ENCODE peak calls at places on chromosome 17, in four cellular contexts. One of them, this sample, is unnamed.

GRCh38 chr17:31313982-31314787 is at the start of gene EVI2B:
- DNase-seq in GM12878: peak
- DNase-seq in HepG2: no peak
- DNase-seq in K562: no peak
- DNase-seq in this sample: no peak

GRCh38 chr17:33716937-33717336 is 423.8 kb upstream of the ASIC2 start:
- DNase-seq in HepG2: no peak
- DNase-seq in K562: no peak
- DNase-seq in GM12878: no peak
- DNase-seq in this sample: no peak

GRCh38 chr17:50274142-50274944 is at the start of gene TMEM92:
- DNase-seq in HepG2: no peak
- DNase-seq in GM12878: no peak
- DNase-seq in K562: peak
- DNase-seq in this sample: peak

GRCh38 chr17:62110923-62111484 is 45.9 kb upstream of the MED13 start:
- DNase-seq in GM12878: no peak
- DNase-seq in K562: no peak
- DNase-seq in HepG2: no peak
- DNase-seq in this sample: no peak

GRCh38 chr17:37598145-37598544 is 11.1 kb downstream of the SYNRG start:
- DNase-seq in GM12878: no peak
- DNase-seq in K562: no peak
- DNase-seq in HepG2: no peak
- DNase-seq in this sample: no peak

GRCh38 chr17:42247734-42248133 is 28.5 kb downstream of the STAT5B start:
- DNase-seq in K562: no peak
- DNase-seq in HepG2: peak
- DNase-seq in GM12878: no peak
- DNase-seq in this sample: no peak

GRCh38 chr17:13410874-13411273 is 190.9 kb downstream of the HS3ST3A1 start:
- DNase-seq in HepG2: peak
- DNase-seq in GM12878: no peak
- DNase-seq in K562: no peak
- DNase-seq in this sample: no peak

GRCh38 chr17:6608321-6608720 is 32.2 kb downstream of the KIAA0753 start:
- DNase-seq in K562: no peak
- DNase-seq in HepG2: no peak
- DNase-seq in GM12878: no peak
- DNase-seq in this sample: no peak

GRCh38 chr17:39769974-39770587 is 32.3 kb downstream of the GRB7 start:
- DNase-seq in GM12878: peak
- DNase-seq in HepG2: peak
- DNase-seq in K562: no peak
- DNase-seq in this sample: no peak

GRCh38 chr17:65042911-65043310 is 13.6 kb downstream of the GNA13 start:
- DNase-seq in K562: no peak
- DNase-seq in HepG2: no peak
- DNase-seq in GM12878: no peak
- DNase-seq in this sample: no peak

GRCh38 chr17:78263063-78263735 is 31.8 kb downstream of the TMEM235 start:
- DNase-seq in GM12878: no peak
- DNase-seq in HepG2: peak
- DNase-seq in K562: peak
- DNase-seq in this sample: no peak

GRCh38 chr17:78184868-78185267 is 2.0 kb downstream of the TK1 start:
- DNase-seq in K562: no peak
- DNase-seq in HepG2: no peak
- DNase-seq in GM12878: no peak
- DNase-seq in this sample: no peak

GRCh38 chr17:65954148-65954449 is 237.8 kb downstream of the CEP112 start:
- DNase-seq in GM12878: no peak
- DNase-seq in K562: no peak
- DNase-seq in HepG2: no peak
- DNase-seq in this sample: no peak

GRCh38 chr17:36849871-36850348 is 87.4 kb upstream of the LHX1 start:
- DNase-seq in HepG2: no peak
- DNase-seq in GM12878: peak
- DNase-seq in K562: peak
- DNase-seq in this sample: peak

GRCh38 chr17:39668141-39668924 is at the start of gene PNMT:
- DNase-seq in GM12878: no peak
- DNase-seq in HepG2: peak
- DNase-seq in K562: peak
- DNase-seq in this sample: peak

GRCh38 chr17:61238455-61238933 is 161.1 kb upstream of the TBX2 start:
- DNase-seq in HepG2: no peak
- DNase-seq in K562: no peak
- DNase-seq in GM12878: no peak
- DNase-seq in this sample: peak

GRCh38 chr17:19573075-19573474 is 39.4 kb downstream of the SLC47A1 start:
- DNase-seq in GM12878: no peak
- DNase-seq in K562: no peak
- DNase-seq in HepG2: no peak
- DNase-seq in this sample: no peak

GRCh38 chr17:67680445-67681224 is 37.1 kb upstream of the NOL11 start:
- DNase-seq in HepG2: no peak
- DNase-seq in K562: no peak
- DNase-seq in GM12878: no peak
- DNase-seq in this sample: no peak

GRCh38 chr17:12342609-12343248 is 322.1 kb downstream of the MAP2K4 start:
- DNase-seq in K562: peak
- DNase-seq in GM12878: no peak
- DNase-seq in HepG2: no peak
- DNase-seq in this sample: peak

GRCh38 chr17:45246861-45247428 is 14.9 kb downstream of the SPATA32 start:
- DNase-seq in GM12878: no peak
- DNase-seq in K562: peak
- DNase-seq in HepG2: no peak
- DNase-seq in this sample: peak

GRCh38 chr17:74253036-74253435 is 21.0 kb upstream of the DNAI2 start:
- DNase-seq in K562: no peak
- DNase-seq in HepG2: no peak
- DNase-seq in GM12878: no peak
- DNase-seq in this sample: no peak

GRCh38 chr17:74251051-74251450 is 23.0 kb upstream of the DNAI2 start:
- DNase-seq in GM12878: no peak
- DNase-seq in HepG2: no peak
- DNase-seq in K562: no peak
- DNase-seq in this sample: no peak

GRCh38 chr17:74245818-74246204 is 28.2 kb upstream of the DNAI2 start:
- DNase-seq in K562: no peak
- DNase-seq in HepG2: no peak
- DNase-seq in GM12878: no peak
- DNase-seq in this sample: no peak

GRCh38 chr17:74252272-74252671 is 21.8 kb upstream of the DNAI2 start:
- DNase-seq in GM12878: no peak
- DNase-seq in HepG2: no peak
- DNase-seq in K562: no peak
- DNase-seq in this sample: no peak

DNA sequence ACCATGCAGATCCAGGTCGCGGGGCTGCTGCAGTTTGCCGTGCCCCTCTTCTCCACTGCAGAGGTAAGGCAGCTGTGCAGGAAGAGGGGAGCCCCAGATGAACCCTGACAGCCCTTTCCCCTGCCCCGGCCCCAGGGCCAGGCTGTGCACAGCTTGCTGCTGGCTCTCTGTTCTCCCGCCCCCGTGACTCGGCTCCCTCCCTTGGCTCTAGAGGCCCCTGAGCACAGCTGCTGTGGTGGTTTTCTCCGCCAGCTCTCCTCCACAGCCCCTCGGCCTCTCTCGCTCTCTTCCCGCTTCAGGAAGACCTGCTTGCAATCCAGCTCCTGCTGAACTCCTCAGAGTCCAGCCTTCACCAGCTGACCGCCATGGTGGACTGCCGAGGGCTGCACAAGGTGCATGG is 24.1 kb upstream of the DNAI2 start:
- DNase-seq in GM12878: no peak
- DNase-seq in K562: no peak
- DNase-seq in HepG2: no peak
- DNase-seq in this sample: no peak
- TF ChIP-seq TARDBP in GM12878: no peak
- TF ChIP-seq TARDBP in K562: no peak
- TF ChIP-seq TARDBP in HepG2: no peak
- TF ChIP-seq TARDBP in this sample: no peak

GRCh38 chr17:76548378-76549214 is 8.8 kb downstream of the PRCD start:
- DNase-seq in GM12878: no peak
- DNase-seq in HepG2: peak
- DNase-seq in K562: no peak
- DNase-seq in this sample: no peak
- TF ChIP-seq SP1 in GM12878: no peak
- TF ChIP-seq SP1 in HepG2: no peak
- TF ChIP-seq SP1 in K562: no peak
- TF ChIP-seq SP1 in this sample: no peak

DNA sequence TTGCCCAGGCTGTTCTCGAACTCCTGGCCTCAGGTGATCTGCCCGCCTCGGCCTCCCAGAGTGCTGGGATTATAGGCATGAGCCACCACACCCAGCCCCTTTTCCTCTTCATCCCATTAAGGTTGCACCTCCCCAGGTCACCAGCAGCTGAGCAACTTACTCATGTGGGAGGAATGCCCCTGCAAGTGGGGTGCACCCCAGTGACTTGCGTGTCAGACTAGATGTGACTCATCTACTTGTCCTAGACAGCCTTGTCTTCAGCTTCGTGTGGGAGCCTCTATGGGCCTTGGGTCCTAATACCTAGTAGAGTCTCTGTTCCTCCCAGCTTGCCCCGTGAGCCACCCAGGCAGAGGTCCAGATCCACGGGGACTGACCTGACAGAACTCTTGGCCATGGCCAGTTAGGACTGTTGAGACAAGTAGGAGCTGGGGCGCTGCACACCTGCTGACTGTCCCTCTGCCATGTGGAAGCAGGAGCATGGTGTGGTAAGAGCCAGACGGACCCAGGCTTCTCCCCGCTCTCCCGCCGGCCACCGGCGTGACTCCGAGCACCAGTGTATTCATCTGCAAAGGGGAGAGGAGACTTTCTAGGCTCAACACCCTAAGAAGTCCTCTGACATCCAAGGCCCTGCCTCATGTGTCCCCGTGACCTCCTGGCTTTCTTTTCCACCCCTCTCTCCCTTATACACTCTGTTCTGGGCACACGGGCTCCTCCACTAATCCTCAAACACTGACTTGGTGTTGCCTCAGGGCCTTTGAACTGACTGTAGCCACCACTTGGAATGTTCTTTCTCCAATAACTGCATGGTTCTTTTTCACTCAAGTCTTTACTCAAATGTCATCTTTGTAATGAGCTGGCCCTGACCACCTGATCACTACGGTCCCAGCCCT is 11.6 kb upstream of the CBX4 start:
- DNase-seq in GM12878: no peak
- DNase-seq in K562: peak
- DNase-seq in HepG2: no peak
- DNase-seq in this sample: no peak
- TF ChIP-seq TARDBP in GM12878: no peak
- TF ChIP-seq TARDBP in K562: no peak
- TF ChIP-seq TARDBP in HepG2: no peak
- TF ChIP-seq TARDBP in this sample: no peak

GRCh38 chr17:17511971-17512858 is 16.0 kb upstream of the RASD1 start:
- DNase-seq in K562: peak
- DNase-seq in HepG2: no peak
- DNase-seq in GM12878: no peak
- DNase-seq in this sample: no peak
- TF ChIP-seq SP1 in K562: no peak
- TF ChIP-seq SP1 in HepG2: no peak
- TF ChIP-seq SP1 in GM12878: no peak
- TF ChIP-seq SP1 in this sample: no peak

DNA sequence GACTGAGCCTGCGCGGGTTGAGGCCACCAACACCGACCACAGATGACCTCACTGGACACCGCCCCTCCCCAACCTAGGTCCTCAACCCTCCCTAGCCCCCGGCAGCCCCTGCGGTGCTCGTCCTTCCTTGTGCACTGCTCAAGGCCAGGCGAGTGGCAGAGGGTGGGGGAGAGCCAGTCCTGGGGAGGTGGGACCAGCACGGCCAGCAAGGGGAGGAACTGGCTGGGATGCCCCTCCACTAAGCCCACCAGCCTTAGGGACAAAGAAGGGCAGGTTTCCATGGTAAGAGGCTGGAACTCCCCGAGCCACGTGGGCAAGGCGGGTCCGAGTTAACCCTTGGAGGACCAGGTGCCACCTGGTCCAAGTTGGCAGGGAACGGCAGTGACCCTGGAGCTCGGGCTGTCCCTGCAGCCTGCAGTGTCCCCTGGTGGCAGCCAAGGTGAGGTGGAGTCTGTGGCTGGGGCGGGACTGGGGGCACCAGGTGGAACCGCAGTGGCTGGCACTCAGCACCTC is 9.2 kb downstream of the FSCN2 start:
- DNase-seq in GM12878: no peak
- DNase-seq in K562: peak
- DNase-seq in HepG2: no peak
- DNase-seq in this sample: peak
- TF ChIP-seq TARDBP in GM12878: no peak
- TF ChIP-seq TARDBP in K562: no peak
- TF ChIP-seq TARDBP in HepG2: no peak
- TF ChIP-seq TARDBP in this sample: no peak

GRCh38 chr17:57178839-57179238 is 77.5 kb upstream of the MSI2 start:
- DNase-seq in GM12878: no peak
- DNase-seq in HepG2: no peak
- DNase-seq in K562: no peak
- DNase-seq in this sample: no peak

GRCh38 chr17:57186231-57187019 is 69.9 kb upstream of the MSI2 start:
- DNase-seq in HepG2: no peak
- DNase-seq in K562: no peak
- DNase-seq in GM12878: no peak
- DNase-seq in this sample: no peak

GRCh38 chr17:57187391-57187790 is 68.9 kb upstream of the MSI2 start:
- DNase-seq in K562: no peak
- DNase-seq in GM12878: no peak
- DNase-seq in HepG2: no peak
- DNase-seq in this sample: no peak

DNA sequence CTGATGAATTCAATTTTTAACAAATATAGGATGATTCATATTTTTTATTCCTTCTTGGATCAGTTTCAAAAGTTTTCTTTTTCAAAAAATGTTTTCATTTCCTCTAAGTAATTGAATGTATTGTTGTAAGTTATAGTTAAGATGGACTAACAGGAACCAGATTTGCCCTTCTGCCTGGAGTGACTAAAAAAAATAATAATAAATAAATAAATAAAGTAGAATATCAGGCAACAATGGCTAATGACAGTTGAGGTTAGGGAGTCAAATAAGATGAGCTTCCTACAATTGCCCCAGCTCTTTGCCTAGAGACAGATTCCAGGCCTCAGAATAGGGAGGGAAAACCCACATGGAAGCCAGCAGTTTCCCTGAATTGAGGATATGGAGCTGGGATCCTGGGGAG is 73.7 kb upstream of the MSI2 start:
- DNase-seq in GM12878: no peak
- DNase-seq in K562: no peak
- DNase-seq in HepG2: no peak
- DNase-seq in this sample: no peak
- TF ChIP-seq SP1 in GM12878: no peak
- TF ChIP-seq SP1 in K562: no peak
- TF ChIP-seq SP1 in HepG2: no peak
- TF ChIP-seq SP1 in this sample: no peak

GRCh38 chr17:77145635-77146632 is 5.2 kb downstream of the SEC14L1 start:
- DNase-seq in K562: no peak
- DNase-seq in GM12878: peak
- DNase-seq in HepG2: peak
- DNase-seq in this sample: no peak
- TF ChIP-seq TARDBP in K562: no peak
- TF ChIP-seq TARDBP in GM12878: no peak
- TF ChIP-seq TARDBP in HepG2: no peak
- TF ChIP-seq TARDBP in this sample: no peak

GRCh38 chr17:77129568-77130301 is 11.0 kb upstream of the SEC14L1 start:
- DNase-seq in K562: no peak
- DNase-seq in HepG2: no peak
- DNase-seq in GM12878: no peak
- DNase-seq in this sample: no peak
- TF ChIP-seq SP1 in K562: no peak
- TF ChIP-seq SP1 in HepG2: no peak
- TF ChIP-seq SP1 in GM12878: no peak
- TF ChIP-seq SP1 in this sample: no peak